ENCODE peak calls at places on chromosomes 6 and 20, in five cellular contexts. One of them, this sample, is unnamed.

GRCh38 chr6:117396228-117396627 is 29.5 kb downstream of the ROS1 start:
- DNase-seq in prostate gland: no peak
- DNase-seq in caudate nucleus: no peak
- DNase-seq in astrocyte: no peak
- DNase-seq in HFFc6: no peak
- DNase-seq in this sample: no peak

GRCh38 chr20:14716251-14716650 is 378.8 kb upstream of the FLRT3 start:
- DNase-seq in prostate gland: no peak
- DNase-seq in caudate nucleus: no peak
- DNase-seq in astrocyte: no peak
- DNase-seq in HFFc6: no peak
- DNase-seq in this sample: peak; percentile 39

GRCh38 chr6:52582446-52582845 is 5.6 kb upstream of the TRAM2 start:
- DNase-seq in prostate gland: no peak
- DNase-seq in caudate nucleus: no peak
- DNase-seq in astrocyte: no peak
- DNase-seq in HFFc6: no peak
- DNase-seq in this sample: no peak

GRCh38 chr6:5344038-5344437 is 82.7 kb downstream of the FARS2 start:
- DNase-seq in prostate gland: no peak
- DNase-seq in caudate nucleus: no peak
- DNase-seq in astrocyte: no peak
- DNase-seq in HFFc6: no peak
- DNase-seq in this sample: peak; percentile 9

GRCh38 chr20:58553841-58554240 is 38.6 kb upstream of the APCDD1L start:
- DNase-seq in prostate gland: no peak
- DNase-seq in caudate nucleus: no peak
- DNase-seq in astrocyte: peak; percentile 75
- DNase-seq in HFFc6: peak; percentile 24
- DNase-seq in this sample: no peak

GRCh38 chr6:9401936-9402335 is 966.6 kb upstream of the SLC35B3 start:
- DNase-seq in prostate gland: no peak
- DNase-seq in caudate nucleus: no peak
- DNase-seq in astrocyte: peak; percentile 5
- DNase-seq in HFFc6: peak; percentile 25
- DNase-seq in this sample: no peak

GRCh38 chr6:13932785-13933184 is 8.0 kb downstream of the RNF182 start:
- DNase-seq in prostate gland: no peak
- DNase-seq in caudate nucleus: no peak
- DNase-seq in astrocyte: no peak
- DNase-seq in HFFc6: no peak
- DNase-seq in this sample: no peak

GRCh38 chr20:3400260-3401155 is 7.0 kb downstream of the DNAAF9 start:
- DNase-seq in prostate gland: no peak
- DNase-seq in caudate nucleus: no peak
- DNase-seq in astrocyte: no peak
- DNase-seq in HFFc6: no peak
- DNase-seq in this sample: no peak

GRCh38 chr6:151485616-151486015 is 8.2 kb upstream of the CCDC170 start:
- DNase-seq in prostate gland: no peak
- DNase-seq in caudate nucleus: no peak
- DNase-seq in astrocyte: peak; percentile 31
- DNase-seq in HFFc6: no peak
- DNase-seq in this sample: no peak

GRCh38 chr6:119342430-119342829 is 7.1 kb downstream of the MAN1A1 start:
- DNase-seq in prostate gland: no peak
- DNase-seq in caudate nucleus: no peak
- DNase-seq in astrocyte: no peak
- DNase-seq in HFFc6: no peak
- DNase-seq in this sample: no peak

GRCh38 chr6:167134448-167135328 is 11.8 kb downstream of the CCR6 start:
- DNase-seq in prostate gland: no peak
- DNase-seq in caudate nucleus: no peak
- DNase-seq in astrocyte: no peak
- DNase-seq in HFFc6: no peak
- DNase-seq in this sample: no peak

This sample was measured in H7.